ENCODE peak calls at places on chromosomes 5 and 9, in nine cellular contexts. One of them, this sample, is unnamed.

GRCh38 chr9:121463026-121463827 is 36.4 kb downstream of the GGTA1 start:
- DNase-seq in RWPE1: no peak
- DNase-seq in T-cell: no peak
- DNase-seq in activated CD4-positive, alpha-beta memory T cell treated with anti-CD3 and anti-CD28 coated beads for 36 hours: peak; percentile 44
- DNase-seq in iris pigment epithelial cell: peak; percentile 41
- DNase-seq in stimulated activated CD8-positive, alpha-beta memory T cell treated with anti-CD3 and anti-CD28 coated beads, Interleukin-15, amount 100 ng/mL, for 4 hours: no peak
- DNase-seq in HCT116: peak; percentile 6
- DNase-seq in Caki2: no peak
- DNase-seq in psoas muscle: peak; percentile 46
- DNase-seq in this sample: peak; percentile 75

GRCh38 chr9:112174223-112174964 is 703 bp downstream of the SUSD1 start:
- DNase-seq in psoas muscle: peak; percentile 70
- DNase-seq in RWPE1: peak; percentile 74
- DNase-seq in HCT116: no peak
- DNase-seq in Caki2: peak; percentile 77
- DNase-seq in activated CD4-positive, alpha-beta memory T cell treated with anti-CD3 and anti-CD28 coated beads for 36 hours: peak; percentile 88
- DNase-seq in stimulated activated CD8-positive, alpha-beta memory T cell treated with anti-CD3 and anti-CD28 coated beads, Interleukin-15, amount 100 ng/mL, for 4 hours: peak; percentile 60
- DNase-seq in T-cell: peak; percentile 57
- DNase-seq in iris pigment epithelial cell: peak; percentile 22
- DNase-seq in this sample: peak; percentile 82

GRCh38 chr5:80711938-80712337 is 57.2 kb upstream of the DHFR start:
- DNase-seq in psoas muscle: no peak
- DNase-seq in stimulated activated CD8-positive, alpha-beta memory T cell treated with anti-CD3 and anti-CD28 coated beads, Interleukin-15, amount 100 ng/mL, for 4 hours: no peak
- DNase-seq in RWPE1: peak; percentile 34
- DNase-seq in iris pigment epithelial cell: peak; percentile 34
- DNase-seq in T-cell: no peak
- DNase-seq in activated CD4-positive, alpha-beta memory T cell treated with anti-CD3 and anti-CD28 coated beads for 36 hours: peak; percentile 24
- DNase-seq in Caki2: no peak
- DNase-seq in HCT116: peak; percentile 19
- DNase-seq in this sample: no peak

GRCh38 chr5:3324421-3325101 is 271.1 kb upstream of the IRX1 start:
- DNase-seq in HCT116: no peak
- DNase-seq in Caki2: peak; percentile 68
- DNase-seq in iris pigment epithelial cell: no peak
- DNase-seq in T-cell: no peak
- DNase-seq in stimulated activated CD8-positive, alpha-beta memory T cell treated with anti-CD3 and anti-CD28 coated beads, Interleukin-15, amount 100 ng/mL, for 4 hours: no peak
- DNase-seq in psoas muscle: no peak
- DNase-seq in activated CD4-positive, alpha-beta memory T cell treated with anti-CD3 and anti-CD28 coated beads for 36 hours: no peak
- DNase-seq in RWPE1: no peak
- DNase-seq in this sample: no peak

GRCh38 chr9:98742325-98743280 is 33.9 kb upstream of the GABBR2 start:
- DNase-seq in HCT116: no peak
- DNase-seq in Caki2: no peak
- DNase-seq in T-cell: no peak
- DNase-seq in activated CD4-positive, alpha-beta memory T cell treated with anti-CD3 and anti-CD28 coated beads for 36 hours: no peak
- DNase-seq in psoas muscle: no peak
- DNase-seq in stimulated activated CD8-positive, alpha-beta memory T cell treated with anti-CD3 and anti-CD28 coated beads, Interleukin-15, amount 100 ng/mL, for 4 hours: no peak
- DNase-seq in iris pigment epithelial cell: peak; percentile 63
- DNase-seq in RWPE1: peak; percentile 66
- DNase-seq in this sample: no peak

GRCh38 chr9:87276327-87276841 is 221.3 kb upstream of the DAPK1 start:
- DNase-seq in stimulated activated CD8-positive, alpha-beta memory T cell treated with anti-CD3 and anti-CD28 coated beads, Interleukin-15, amount 100 ng/mL, for 4 hours: no peak
- DNase-seq in Caki2: no peak
- DNase-seq in HCT116: no peak
- DNase-seq in T-cell: no peak
- DNase-seq in psoas muscle: no peak
- DNase-seq in RWPE1: peak; percentile 30
- DNase-seq in activated CD4-positive, alpha-beta memory T cell treated with anti-CD3 and anti-CD28 coated beads for 36 hours: no peak
- DNase-seq in iris pigment epithelial cell: peak; percentile 93
- DNase-seq in this sample: no peak

GRCh38 chr9:89038354-89039091 is 47.3 kb downstream of the S1PR3 start:
- DNase-seq in stimulated activated CD8-positive, alpha-beta memory T cell treated with anti-CD3 and anti-CD28 coated beads, Interleukin-15, amount 100 ng/mL, for 4 hours: no peak
- DNase-seq in RWPE1: peak; percentile 37
- DNase-seq in HCT116: no peak
- DNase-seq in activated CD4-positive, alpha-beta memory T cell treated with anti-CD3 and anti-CD28 coated beads for 36 hours: no peak
- DNase-seq in Caki2: no peak
- DNase-seq in psoas muscle: no peak
- DNase-seq in T-cell: no peak
- DNase-seq in iris pigment epithelial cell: peak; percentile 84
- DNase-seq in this sample: peak; percentile 47

GRCh38 chr9:86660146-86660545 is 287.2 kb downstream of the GAS1 start:
- DNase-seq in stimulated activated CD8-positive, alpha-beta memory T cell treated with anti-CD3 and anti-CD28 coated beads, Interleukin-15, amount 100 ng/mL, for 4 hours: no peak
- DNase-seq in RWPE1: peak; percentile 26
- DNase-seq in activated CD4-positive, alpha-beta memory T cell treated with anti-CD3 and anti-CD28 coated beads for 36 hours: no peak
- DNase-seq in HCT116: no peak
- DNase-seq in T-cell: no peak
- DNase-seq in psoas muscle: no peak
- DNase-seq in iris pigment epithelial cell: peak; percentile 95
- DNase-seq in Caki2: no peak
- DNase-seq in this sample: no peak

GRCh38 chr9:19918630-19919029 is 129.8 kb upstream of the SLC24A2 start:
- DNase-seq in activated CD4-positive, alpha-beta memory T cell treated with anti-CD3 and anti-CD28 coated beads for 36 hours: no peak
- DNase-seq in psoas muscle: no peak
- DNase-seq in T-cell: no peak
- DNase-seq in Caki2: no peak
- DNase-seq in iris pigment epithelial cell: no peak
- DNase-seq in stimulated activated CD8-positive, alpha-beta memory T cell treated with anti-CD3 and anti-CD28 coated beads, Interleukin-15, amount 100 ng/mL, for 4 hours: no peak
- DNase-seq in RWPE1: no peak
- DNase-seq in HCT116: no peak
- DNase-seq in this sample: no peak